ENCODE peak calls at places on chromosomes 5 and 9, in six cellular contexts. X is HepG2, F is K562, T is GM12878, Z is SK-N-SH, Y is H1. C is an unnamed sample.
A peak's percentile ranks its signal among the peaks of the same experiment; 100 is the strongest.

GRCh38 chr5:111076076-111076475 is 4.6 kb downstream of the TSLP start:
- DNase-seq in X (no peak), Z (no peak), F (no peak), T (no peak), Y (no peak), C (no peak)

GRCh38 chr5:172141949-172142319 is 46.1 kb downstream of the STK10 start:
- DNase-seq in Z (no peak), T (no peak), F (no peak), X (no peak), Y (no peak), C (no peak)

GRCh38 chr9:113999256-114000062 is 78.6 kb downstream of the AMBP start:
- DNase-seq in Z (no peak), F (no peak), X (no peak), T (no peak), Y (no peak), C (no peak)

GRCh38 chr9:118882674-118883073 is 486.6 kb downstream of the BRINP1 start:
- DNase-seq in X (no peak), Y (no peak), Z (no peak), F (no peak), T (no peak), C (no peak)

GRCh38 chr9:138111607-138112006 is 234.0 kb downstream of the CACNA1B start:
- DNase-seq in X (no peak), T (no peak), Y (no peak), Z (peak; percentile 11), F (no peak), C (no peak)

GRCh38 chr5:91486638-91487037 is 103.5 kb upstream of the ARRDC3 start:
- DNase-seq in Z (no peak), X (no peak), Y (no peak), T (no peak), F (no peak), C (no peak)

GRCh38 chr9:120845255-120845654 is 2.5 kb upstream of the PSMD5 start:
- DNase-seq in Z (no peak), Y (no peak), F (no peak), T (no peak), X (no peak), C (no peak)

GRCh38 chr9:92294297-92294676 is 790 bp upstream of the IARS1 start:
- DNase-seq in F (no peak), Z (peak; percentile 5), X (peak; percentile 9), T (no peak), Y (no peak), C (no peak)

GRCh38 chr9:137294091-137294683 is 7.9 kb downstream of the NRARP start:
- DNase-seq in Y (no peak), F (peak; percentile 67), X (peak; percentile 80), T (no peak), Z (peak; percentile 73), C (peak; percentile 74)

GRCh38 chr5:96149546-96149945 is 187.9 kb upstream of the ELL2 start:
- DNase-seq in T (no peak), F (no peak), Y (no peak), X (no peak), Z (no peak), C (no peak)

GRCh38 chr5:93532370-93532769 is 48.6 kb downstream of the NR2F1-AS1 start:
- DNase-seq in F (no peak), T (no peak), X (peak; percentile 2), Z (no peak), Y (no peak), C (no peak)
- TF ChIP-seq YY1 in F (no peak), T (no peak), X (no peak), Z (no peak), Y (no peak), C (no peak)

GRCh38 chr9:35311891-35312639 is 150.3 kb downstream of the UNC13B start:
- DNase-seq in Y (no peak), X (no peak), Z (no peak), F (no peak), T (no peak), C (no peak)
- TF ChIP-seq SIN3A in Y (no peak), X (no peak), Z (no peak), F (no peak), T (no peak), C (no peak)

DNA sequence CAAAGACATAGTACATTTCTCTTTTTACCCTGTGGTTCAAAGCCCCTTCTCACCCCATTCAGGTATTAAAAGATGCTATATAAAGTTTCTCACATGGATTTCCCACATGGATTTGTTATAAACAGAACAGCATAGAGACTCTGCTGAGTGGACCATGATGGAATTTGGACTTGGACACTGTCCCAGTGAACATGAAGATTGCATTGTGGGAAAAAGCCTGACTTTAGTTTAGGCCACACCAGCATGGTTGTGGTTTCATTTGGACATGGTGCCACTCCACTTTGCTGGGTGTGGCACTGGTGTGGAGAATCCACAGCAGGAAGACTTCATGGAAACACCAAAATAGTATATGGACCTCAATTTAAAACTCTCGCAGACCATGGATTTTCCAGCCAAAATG is 124.6 kb downstream of the ARHGAP26 start:
- DNase-seq in Z (no peak), F (no peak), Y (no peak), T (no peak), X (peak; percentile 25), C (no peak)
- TF ChIP-seq YY1 in Z (no peak), F (no peak), Y (no peak), T (no peak), X (no peak), C (no peak)

DNA sequence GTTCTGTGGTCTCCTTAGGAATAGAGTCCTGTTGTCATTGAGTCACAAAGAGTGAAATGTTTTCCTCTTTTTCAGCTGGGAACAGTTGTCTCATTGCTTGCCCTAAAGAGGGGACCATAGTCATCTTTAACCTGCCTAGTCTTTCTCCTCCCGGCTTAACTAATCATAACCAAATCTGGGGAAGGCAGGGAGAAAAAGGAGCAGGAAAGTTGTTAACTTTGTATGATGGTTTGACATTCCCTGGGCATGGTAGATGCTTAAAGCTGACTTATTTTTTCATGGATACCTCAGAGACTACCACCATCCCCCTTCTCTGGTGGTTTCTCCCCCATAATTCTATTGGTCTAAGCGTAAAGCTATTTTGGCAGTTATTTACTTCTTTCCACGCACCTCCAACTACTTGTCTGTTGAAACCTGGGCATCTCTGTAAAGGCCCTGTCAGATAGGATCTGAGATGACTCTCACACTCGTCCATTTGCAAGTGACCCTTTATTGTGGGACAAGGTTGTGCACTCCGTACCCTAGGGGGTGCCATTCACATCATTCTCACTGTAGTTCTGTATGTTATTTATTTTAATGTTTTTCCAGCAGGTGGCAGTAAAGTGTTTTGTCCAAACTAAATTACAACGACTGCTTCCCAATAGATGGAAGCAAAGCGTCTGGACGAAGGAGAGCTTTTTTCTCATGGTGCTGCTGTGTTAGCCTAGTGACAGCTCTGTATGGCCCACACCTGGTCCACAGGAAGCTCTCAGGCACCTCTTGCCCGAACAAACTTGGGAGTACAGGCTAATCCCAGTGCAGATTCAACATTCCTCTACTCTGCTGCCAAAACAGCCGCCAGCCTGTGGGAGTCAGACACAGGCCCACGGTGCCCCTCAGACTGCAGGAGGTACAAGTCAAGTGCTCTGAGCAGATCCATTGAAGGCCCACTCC is 3.0 kb upstream of the FAM13B start:
- DNase-seq in Y (peak; percentile 53), T (peak; percentile 63), Z (peak; percentile 75), X (peak; percentile 91), F (peak; percentile 71), C (peak; percentile 90)
- TF ChIP-seq SIN3A in Y (peak; percentile 44), T (no peak), Z (no peak), X (no peak), F (no peak), C (no peak)

GRCh38 chr9:106828082-106828481 is 34.9 kb upstream of the ZNF462 start:
- DNase-seq in X (no peak), T (no peak), Z (no peak), Y (no peak), F (no peak), C (no peak)
- TF ChIP-seq YY1 in X (no peak), T (no peak), Z (no peak), Y (no peak), F (no peak), C (no peak)

GRCh38 chr5:2895876-2896275 is 144.4 kb upstream of the IRX2 start:
- DNase-seq in Y (no peak), Z (no peak), X (no peak), F (no peak), T (no peak), C (no peak)
- TF ChIP-seq SIN3A in Y (no peak), Z (no peak), X (no peak), F (no peak), T (no peak), C (no peak)

GRCh38 chr5:57247765-57248164 is 73.9 kb downstream of the GPBP1 start:
- DNase-seq in X (no peak), F (no peak), T (no peak), Z (no peak), Y (no peak), C (no peak)
- TF ChIP-seq YY1 in X (no peak), F (no peak), T (no peak), Z (no peak), Y (no peak), C (no peak)